ENCODE peak calls at places on chromosome 14, in six cellular contexts. T is GM10248; S is heart left ventricle; Q is chondrocyte; V is activated CD8-positive, alpha-beta T cell treated with anti-CD3 and anti-CD28 coated beads for 36 hours; H is WERI-Rb-1. A is an unnamed sample.

GRCh38 chr14:91243098-91243483 is 1.4 kb downstream of the GPR68 start:
- DNase-seq in Q (no peak), S (no peak), V (no peak), T (no peak), H (no peak), A (no peak)

GRCh38 chr14:91568626-91569025 is 58.5 kb upstream of the PPP4R3A start:
- DNase-seq in Q (no peak), V (no peak), H (peak), S (no peak), T (no peak), A (no peak)

GRCh38 chr14:64324461-64325255 is 30.5 kb upstream of the ESR2 start:
- DNase-seq in S (no peak), Q (no peak), T (no peak), H (no peak), V (no peak), A (no peak)

GRCh38 chr14:35336171-35337073 is 44.2 kb downstream of the PSMA6 start:
- DNase-seq in H (no peak), V (no peak), S (peak), Q (peak), T (no peak), A (no peak)

GRCh38 chr14:95516554-95517209 is at the start of gene SYNE3:
- DNase-seq in H (no peak), T (peak), Q (no peak), V (peak), S (peak), A (peak)

GRCh38 chr14:67579636-67580035 is 20.4 kb downstream of the PIGH start:
- DNase-seq in H (no peak), V (no peak), T (no peak), Q (peak), S (no peak), A (no peak)

GRCh38 chr14:61126083-61126962 is 145.3 kb downstream of the SLC38A6 start:
- DNase-seq in Q (no peak), T (no peak), H (no peak), V (no peak), S (no peak), A (no peak)

GRCh38 chr14:102028733-102029132 is 58.1 kb downstream of the HSP90AA1 start:
- DNase-seq in S (no peak), T (no peak), V (no peak), H (peak), Q (no peak), A (no peak)

GRCh38 chr14:78758333-78758732 is 588.2 kb downstream of the NRXN3 start:
- DNase-seq in T (peak), S (no peak), Q (no peak), H (peak), V (peak), A (peak)

GRCh38 chr14:95979339-95980042 is 59.7 kb upstream of the C14orf132 start:
- DNase-seq in H (peak), V (no peak), S (no peak), Q (no peak), T (no peak), A (no peak)

GRCh38 chr14:92551066-92551841 is 37.7 kb downstream of the RIN3 start:
- DNase-seq in V (peak), T (peak), Q (no peak), H (no peak), S (no peak), A (peak)

GRCh38 chr14:61033851-61034250 is 52.8 kb downstream of the SLC38A6 start:
- DNase-seq in V (no peak), S (no peak), Q (no peak), T (no peak), H (no peak), A (no peak)

GRCh38 chr14:52888159-52888558 is 62.7 kb downstream of the FERMT2 start:
- DNase-seq in H (no peak), S (no peak), Q (no peak), V (no peak), T (no peak), A (no peak)

GRCh38 chr14:74612346-74613021 is 447 bp upstream of the LTBP2 start:
- DNase-seq in T (peak), H (peak), S (peak), Q (no peak), V (peak), A (peak)

GRCh38 chr14:53875337-53875897 is 81.2 kb downstream of the BMP4 start:
- DNase-seq in V (no peak), Q (no peak), T (no peak), H (no peak), S (no peak), A (peak)

GRCh38 chr14:35365130-35366047 is 39.2 kb downstream of the NFKBIA start:
- DNase-seq in T (peak), H (no peak), V (peak), S (no peak), Q (no peak), A (peak)

GRCh38 chr14:58899317-58899713 is 261.6 kb downstream of the DACT1 start:
- DNase-seq in V (no peak), H (no peak), T (no peak), Q (no peak), S (no peak), A (no peak)

GRCh38 chr14:80522936-80523335 is 311.6 kb upstream of the DIO2 start:
- DNase-seq in V (no peak), S (no peak), T (no peak), H (no peak), Q (no peak), A (no peak)

GRCh38 chr14:100104523-100105300 is 39.5 kb downstream of the EVL start:
- DNase-seq in S (no peak), T (no peak), Q (no peak), V (peak), H (no peak), A (no peak)
- TF ChIP-seq CTCF in S (no peak), T (peak), Q (peak), V (peak), H (peak), A (no peak)

GRCh38 chr14:25122843-25123242 is 72.9 kb upstream of the STXBP6 start:
- DNase-seq in S (no peak), Q (no peak), H (no peak), T (no peak), V (no peak), A (no peak)

GRCh38 chr14:25118671-25119070 is 68.7 kb upstream of the STXBP6 start:
- DNase-seq in T (no peak), H (no peak), S (no peak), Q (no peak), V (no peak), A (no peak)

GRCh38 chr14:25120261-25120660 is 70.3 kb upstream of the STXBP6 start:
- DNase-seq in H (no peak), T (no peak), S (no peak), Q (no peak), V (no peak), A (no peak)

GRCh38 chr14:25122188-25122587 is 72.2 kb upstream of the STXBP6 start:
- DNase-seq in H (no peak), S (no peak), Q (no peak), T (no peak), V (no peak), A (no peak)

DNA sequence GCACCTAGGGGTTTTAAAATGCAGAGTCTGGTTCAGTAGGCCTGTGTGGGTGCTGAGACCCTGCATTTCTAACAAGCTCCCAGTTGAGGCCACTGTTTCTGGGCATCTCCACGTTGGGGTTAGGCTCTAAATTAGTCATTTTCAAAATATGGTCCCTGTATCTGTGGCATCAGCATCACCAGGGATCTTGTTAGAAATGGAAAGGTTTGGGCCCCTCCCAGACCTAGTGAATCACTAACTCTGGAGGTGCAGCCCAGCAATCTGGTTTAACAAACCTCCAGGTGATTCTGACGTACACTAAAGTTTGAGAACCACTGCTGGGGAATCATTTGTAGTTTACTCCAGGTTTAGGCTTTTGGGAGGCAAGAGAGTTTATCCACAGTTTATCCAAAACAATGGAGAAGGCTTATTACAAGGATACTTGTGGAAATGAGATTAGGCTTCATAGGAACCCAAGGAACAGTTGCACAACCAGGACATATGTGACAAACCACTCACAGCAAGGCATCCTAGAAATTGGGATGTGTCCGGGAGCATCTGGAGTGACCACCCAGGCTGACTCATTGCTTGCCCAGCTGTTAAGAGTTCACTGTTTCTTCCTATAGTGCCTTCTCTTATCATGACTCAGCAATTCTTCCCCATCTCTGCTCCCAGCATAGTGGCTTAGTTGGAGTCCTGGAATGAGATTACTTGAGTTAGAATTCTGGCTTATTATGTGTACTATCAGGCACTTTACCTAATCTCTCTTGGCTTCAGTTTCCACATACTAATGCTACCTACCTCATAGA is 71.6 kb upstream of the STXBP6 start:
- DNase-seq in H (no peak), T (no peak), S (no peak), Q (no peak), V (no peak), A (no peak)
- TF ChIP-seq CTCF in H (no peak), T (no peak), S (no peak), Q (no peak), V (no peak), A (no peak)

GRCh38 chr14:51783765-51784164 is 76.6 kb upstream of the GNG2 start:
- DNase-seq in H (no peak), V (no peak), Q (no peak), S (no peak), T (no peak), A (no peak)

GRCh38 chr14:51781352-51781751 is 79.1 kb upstream of the GNG2 start:
- DNase-seq in V (no peak), Q (no peak), S (no peak), T (no peak), H (no peak), A (no peak)

GRCh38 chr14:51780741-51781140 is 79.7 kb upstream of the GNG2 start:
- DNase-seq in Q (no peak), T (no peak), V (peak), H (no peak), S (no peak), A (no peak)

GRCh38 chr14:51784466-51784865 is 75.9 kb upstream of the GNG2 start:
- DNase-seq in S (no peak), Q (no peak), V (no peak), T (no peak), H (no peak), A (no peak)

DNA sequence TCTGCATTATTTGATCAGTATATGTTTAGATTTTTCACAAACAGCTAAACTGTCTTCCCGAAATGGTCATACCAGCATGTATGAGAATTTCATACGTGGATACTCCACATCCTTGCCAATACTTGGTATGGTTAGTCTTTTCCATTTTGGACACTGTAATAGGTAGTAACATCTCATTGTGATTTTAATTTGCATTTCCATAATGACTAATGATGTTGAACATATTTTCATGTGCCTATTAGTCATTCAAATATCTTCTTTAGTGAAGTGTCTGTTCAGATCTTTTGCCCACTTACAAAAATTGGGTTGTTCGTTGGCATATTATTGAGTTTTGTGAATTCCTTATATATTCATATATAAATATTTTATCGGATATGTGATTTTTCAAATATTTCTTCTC is 78.0 kb upstream of the GNG2 start:
- DNase-seq in S (no peak), H (no peak), V (no peak), Q (no peak), T (no peak), A (no peak)
- TF ChIP-seq CTCF in S (no peak), H (no peak), V (no peak), Q (no peak), T (no peak), A (no peak)

DNA sequence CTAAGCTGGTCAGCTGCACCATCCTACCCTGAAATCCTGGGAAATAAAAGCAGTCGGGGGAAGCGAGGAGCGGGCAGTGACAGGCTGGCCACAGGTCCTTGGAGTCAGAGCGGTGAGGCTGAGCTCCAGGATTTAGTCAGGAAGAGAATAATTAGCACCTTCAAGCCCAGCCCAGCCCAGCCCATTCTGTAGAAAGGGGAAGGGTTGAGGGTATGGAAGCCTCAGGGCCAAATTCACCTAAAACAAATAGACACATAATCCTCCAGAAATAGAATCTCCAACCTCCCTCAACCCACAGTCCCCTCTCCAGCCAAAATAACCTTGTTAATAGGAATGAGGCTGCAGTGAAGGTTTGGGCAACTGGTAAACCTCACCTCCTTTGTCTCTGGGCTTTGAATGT is 334.2 kb downstream of the DPF3 start:
- DNase-seq in T (no peak), Q (no peak), S (no peak), V (no peak), H (no peak), A (peak)
- TF ChIP-seq CTCF in T (no peak), Q (no peak), S (no peak), V (no peak), H (no peak), A (no peak)

GRCh38 chr14:97138801-97139200 is 341.6 kb downstream of the VRK1 start:
- DNase-seq in H (peak), V (no peak), Q (no peak), T (no peak), S (no peak), A (no peak)
- TF ChIP-seq CTCF in H (peak), V (no peak), Q (no peak), T (no peak), S (no peak), A (no peak)

GRCh38 chr14:26004342-26004741 is 593.5 kb downstream of the NOVA1 start:
- DNase-seq in T (no peak), S (no peak), H (no peak), Q (no peak), V (no peak), A (no peak)

DNA sequence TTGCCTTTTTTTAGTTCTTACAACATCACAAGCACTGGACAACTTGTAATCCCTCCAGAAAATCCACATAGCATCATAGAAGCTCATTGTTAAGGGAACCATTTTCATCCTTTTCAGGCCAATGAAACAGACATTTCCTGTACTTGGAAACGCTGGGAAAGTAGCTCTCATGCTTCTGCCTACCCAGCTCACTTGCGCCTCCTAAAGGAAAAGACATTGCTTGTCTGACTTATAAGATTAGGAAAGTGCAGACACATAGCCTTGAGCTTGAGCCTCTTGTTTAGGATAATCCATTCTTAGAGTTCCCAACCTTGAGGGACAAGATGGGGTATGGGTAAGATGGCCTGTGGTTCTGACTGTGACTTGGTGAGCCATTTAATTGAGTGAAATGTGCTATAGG is 589.5 kb downstream of the NOVA1 start:
- DNase-seq in H (peak), Q (no peak), T (no peak), V (no peak), S (no peak), A (no peak)
- TF ChIP-seq CTCF in H (peak), Q (no peak), T (no peak), V (no peak), S (no peak), A (no peak)

GRCh38 chr14:76424359-76424758 is 48.4 kb downstream of the ESRRB start:
- DNase-seq in S (no peak), H (peak), T (no peak), V (no peak), Q (no peak), A (no peak)
- TF ChIP-seq CTCF in S (no peak), H (peak), T (no peak), V (no peak), Q (no peak), A (no peak)

GRCh38 chr14:89388853-89389252 is 28.2 kb downstream of the FOXN3 start:
- DNase-seq in Q (no peak), T (no peak), S (no peak), V (no peak), H (no peak), A (no peak)
- TF ChIP-seq CTCF in Q (peak), T (no peak), S (no peak), V (no peak), H (no peak), A (no peak)

DNA sequence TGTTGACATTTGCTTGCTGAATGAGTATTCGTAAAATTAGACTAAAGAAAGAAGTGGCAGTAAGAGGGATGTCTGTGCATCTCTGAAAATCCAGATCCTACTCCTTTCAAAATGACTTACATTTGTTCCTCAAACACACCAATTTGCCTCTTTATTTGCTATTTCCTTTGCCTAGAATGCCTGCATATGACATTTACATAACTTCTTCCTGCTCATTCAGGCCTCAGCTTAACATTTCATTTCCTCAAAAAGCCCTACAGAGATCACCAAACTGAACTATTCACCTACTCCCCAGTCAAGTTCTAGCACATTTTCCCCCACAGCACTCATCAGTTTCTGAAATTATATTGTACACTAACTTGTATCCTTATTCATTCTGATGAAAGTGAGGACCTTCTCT is 907.2 kb downstream of the LRFN5 start:
- DNase-seq in Q (no peak), S (no peak), T (no peak), H (no peak), V (no peak), A (no peak)
- TF ChIP-seq CTCF in Q (no peak), S (no peak), T (no peak), H (no peak), V (no peak), A (no peak)

A was measured in GM13976.